ENCODE peak calls at places on chromosome 1, in seven cellular contexts. W, U, M, F, N, Z and B are unnamed samples.

GRCh38 chr1:117794073-117794472 is 135.3 kb downstream of the GDAP2 start:
- DNase-seq in U (no peak), M (no peak), N (no peak), W (no peak), Z (no peak), F (no peak), B (peak; percentile 32)

GRCh38 chr1:31795801-31796621 is 19.8 kb downstream of the SPOCD1 start:
- DNase-seq in W (no peak), M (no peak), N (peak; percentile 42), U (no peak), F (no peak), Z (peak; percentile 89), B (peak; percentile 78)

GRCh38 chr1:78672428-78672827 is 22.8 kb downstream of the IFI44 start:
- DNase-seq in M (no peak), Z (no peak), F (no peak), W (no peak), N (no peak), U (no peak), B (no peak)

GRCh38 chr1:59692591-59692990 is 122.2 kb upstream of the HOOK1 start:
- DNase-seq in Z (peak; percentile 80), W (no peak), F (no peak), U (no peak), N (no peak), M (no peak), B (peak; percentile 72)

GRCh38 chr1:11784993-11785769 is 20.6 kb downstream of the MTHFR start:
- DNase-seq in F (peak; percentile 49), U (no peak), N (peak; percentile 41), Z (no peak), W (peak; percentile 22), M (no peak), B (peak; percentile 41)

GRCh38 chr1:246791303-246791918 is 67.2 kb downstream of the SCCPDH start:
- DNase-seq in Z (no peak), M (no peak), W (no peak), U (no peak), N (no peak), F (no peak), B (no peak)

GRCh38 chr1:183093821-183094287 is 70.6 kb downstream of the LAMC1 start:
- DNase-seq in U (no peak), Z (no peak), N (no peak), F (no peak), M (no peak), W (peak; percentile 10), B (peak; percentile 87)

GRCh38 chr1:53559391-53559815 is 100.2 kb downstream of the DMRTB1 start:
- DNase-seq in W (no peak), U (no peak), N (no peak), Z (no peak), M (no peak), F (no peak), B (no peak)

GRCh38 chr1:6601865-6602668 is 602 bp downstream of the KLHL21 start:
- DNase-seq in W (no peak), F (peak; percentile 56), M (no peak), Z (peak; percentile 26), U (peak; percentile 66), N (no peak), B (peak; percentile 62)

GRCh38 chr1:47849611-47850261 is 147.4 kb downstream of the TRABD2B start:
- DNase-seq in W (no peak), M (no peak), F (no peak), N (no peak), Z (no peak), U (no peak), B (no peak)

GRCh38 chr1:16921391-16922185 is at the start of gene CROCC:
- DNase-seq in N (no peak), W (no peak), U (no peak), F (no peak), M (no peak), Z (no peak), B (no peak)